ENCODE peak calls at places on chromosomes 4 and X, in six cellular contexts. A is PC-3, I is lower lobe of right lung, Q is left lung, E is right atrium auricular region, G is breast epithelium. K is an unnamed sample.

GRCh38 chr4:166039822-166040221 is 166.8 kb downstream of the TLL1 start:
- DNase-seq in A (no peak), I (no peak), Q (no peak), E (no peak), G (no peak), K (no peak)

GRCh38 chr4:26613242-26613641 is 29.4 kb downstream of the TBC1D19 start:
- DNase-seq in A (no peak), I (no peak), Q (no peak), E (no peak), G (no peak), K (no peak)

GRCh38 chr4:105058177-105058812 is 88.4 kb upstream of the TET2 start:
- DNase-seq in A (peak; percentile 75), I (no peak), Q (no peak), E (no peak), G (no peak), K (no peak)

GRCh38 chr4:31662951-31663350 is 942.8 kb downstream of the PCDH7 start:
- DNase-seq in A (no peak), I (no peak), Q (no peak), E (no peak), G (no peak), K (no peak)

GRCh38 chrX:40094041-40094899 is 3.5 kb downstream of the BCOR start:
- DNase-seq in A (peak; percentile 43), I (peak; percentile 62), Q (peak; percentile 82), E (no peak), G (no peak), K (peak; percentile 51)

GRCh38 chr4:78601013-78601412 is 49.4 kb downstream of the ANXA3 start:
- DNase-seq in A (no peak), I (no peak), Q (no peak), E (no peak), G (no peak), K (peak; percentile 32)

GRCh38 chr4:38723726-38724506 is 58.9 kb downstream of the TLR10 start:
- DNase-seq in A (no peak), I (no peak), Q (no peak), E (no peak), G (no peak), K (no peak)

GRCh38 chrX:140389331-140389730 is 115.5 kb downstream of the SOX3 start:
- DNase-seq in A (no peak), I (no peak), Q (no peak), E (no peak), G (no peak), K (no peak)

GRCh38 chr4:139603576-139604387 is 47.8 kb upstream of the SETD7 start:
- DNase-seq in A (peak; percentile 73), I (no peak), Q (no peak), E (no peak), G (no peak), K (peak; percentile 62)

GRCh38 chrX:7514871-7515599 is 327.9 kb upstream of the VCX start:
- DNase-seq in A (peak; percentile 43), I (no peak), Q (no peak), E (no peak), G (no peak), K (no peak)

GRCh38 chr4:152357206-152357605 is 178.7 kb downstream of the FBXW7 start:
- DNase-seq in A (no peak), I (peak; percentile 54), Q (peak; percentile 80), E (no peak), G (no peak), K (no peak)

GRCh38 chr4:152363086-152363485 is 172.8 kb downstream of the FBXW7 start:
- DNase-seq in A (peak; percentile 37), I (no peak), Q (no peak), E (no peak), G (no peak), K (no peak)

GRCh38 chr4:152356428-152357034 is 179.4 kb downstream of the FBXW7 start:
- DNase-seq in A (no peak), I (no peak), Q (no peak), E (no peak), G (no peak), K (no peak)

GRCh38 chr4:152359208-152360044 is 176.5 kb downstream of the FBXW7 start:
- DNase-seq in A (no peak), I (no peak), Q (no peak), E (no peak), G (no peak), K (no peak)

GRCh38 chr4:152360045-152360410 is 175.9 kb downstream of the FBXW7 start:
- DNase-seq in A (peak; percentile 35), I (no peak), Q (no peak), E (no peak), G (no peak), K (no peak)
- H3K4me1 ChIP-seq in A (peaks cover 20% of the 10 kb centered on the region), I (peaks cover 18% of the 10 kb centered on the region), Q (peaks cover 30% of the 10 kb centered on the region), E (no peaks in the 10 kb centered on the region), G (no peaks in the 10 kb centered on the region), K (no peaks in the 10 kb centered on the region)

GRCh38 chrX:94524867-94525266 is 850.9 kb downstream of the FAM133A start:
- DNase-seq in A (no peak), I (no peak), Q (no peak), E (no peak), G (no peak), K (no peak)
- TF ChIP-seq CTCF in A (no peak), I (no peak), Q (no peak), E (no peak), G (no peak), K (peak; percentile 19)

DNA sequence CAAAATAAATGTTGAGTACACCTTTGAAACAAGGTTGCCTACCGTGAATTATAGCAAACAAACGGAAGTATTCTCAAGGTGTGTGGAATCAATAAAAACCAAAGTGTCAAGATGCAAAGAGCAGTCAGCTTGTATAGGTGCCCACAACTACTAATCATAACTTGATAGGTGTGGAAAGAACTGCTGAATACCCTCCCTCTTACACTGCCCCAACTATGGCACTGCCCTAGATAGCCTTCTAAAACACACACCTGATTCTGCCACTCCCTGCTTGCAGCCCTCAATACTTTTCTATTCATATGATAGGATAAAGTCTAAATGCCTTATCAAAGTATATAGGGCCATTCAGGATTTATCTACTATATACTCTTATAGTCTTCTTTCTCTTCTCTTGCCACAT is 31.1 kb upstream of the SLC4A4 start:
- DNase-seq in A (no peak), I (no peak), Q (no peak), E (no peak), G (no peak), K (no peak)
- H3K27me3 ChIP-seq in A (no peaks in the 10 kb centered on the region), I (no peaks in the 10 kb centered on the region), Q (no peaks in the 10 kb centered on the region), E (no peaks in the 10 kb centered on the region), G (no peaks in the 10 kb centered on the region), K (no peaks in the 10 kb centered on the region)

DNA sequence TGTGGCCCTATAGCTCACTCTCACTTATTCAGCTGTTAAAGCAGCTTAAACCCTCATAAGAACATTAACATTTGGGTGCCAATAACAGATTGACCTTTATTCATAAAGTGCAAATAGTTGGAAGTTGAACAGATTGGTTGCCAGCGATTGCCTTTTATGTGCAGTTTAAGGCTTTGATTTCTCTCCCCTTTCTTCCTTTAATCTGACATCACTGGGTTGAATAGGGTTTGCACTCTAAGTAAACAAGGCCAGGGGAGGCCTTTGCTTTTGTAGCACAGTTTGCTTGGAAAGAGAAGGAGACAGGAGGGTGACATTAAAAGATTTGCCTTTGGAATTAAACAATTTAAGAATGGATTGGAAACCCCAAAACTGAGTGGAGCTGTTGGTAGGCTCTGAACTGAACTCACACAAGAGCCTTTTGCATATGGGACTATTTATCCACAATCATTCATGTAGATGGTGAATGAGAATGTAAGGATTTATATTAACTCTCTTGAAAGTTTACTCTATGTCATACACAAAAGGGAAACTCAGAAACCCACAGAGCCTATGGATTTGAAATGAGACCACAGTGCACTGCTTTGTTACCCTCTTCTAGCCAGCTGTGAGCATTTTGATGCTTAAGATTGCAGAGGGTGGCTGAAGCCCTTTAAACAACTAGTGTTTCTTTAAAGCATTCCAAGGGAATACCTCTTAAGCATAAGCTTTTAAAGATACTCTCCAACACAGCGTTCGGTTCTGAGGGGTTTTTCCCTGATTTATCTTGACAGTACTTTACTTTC is 114.1 kb downstream of the NKX6-1 start:
- DNase-seq in A (no peak), I (no peak), Q (no peak), E (no peak), G (no peak), K (no peak)
- H3K4me1 ChIP-seq in A (peaks cover 9% of the 10 kb centered on the region), I (no peaks in the 10 kb centered on the region), Q (no peaks in the 10 kb centered on the region), E (no peaks in the 10 kb centered on the region), G (no peaks in the 10 kb centered on the region), K (no peaks in the 10 kb centered on the region)

GRCh38 chr4:25421819-25422511 is 44.9 kb downstream of the ANAPC4 start:
- DNase-seq in A (no peak), I (no peak), Q (no peak), E (no peak), G (no peak), K (no peak)

GRCh38 chr4:25425361-25425760 is 48.3 kb downstream of the ANAPC4 start:
- DNase-seq in A (no peak), I (no peak), Q (no peak), E (no peak), G (no peak), K (no peak)

GRCh38 chr4:25423548-25423947 is 46.5 kb downstream of the ANAPC4 start:
- DNase-seq in A (no peak), I (no peak), Q (no peak), E (no peak), G (no peak), K (no peak)

GRCh38 chr4:25424539-25425228 is 47.6 kb downstream of the ANAPC4 start:
- DNase-seq in A (no peak), I (no peak), Q (no peak), E (no peak), G (no peak), K (no peak)

DNA sequence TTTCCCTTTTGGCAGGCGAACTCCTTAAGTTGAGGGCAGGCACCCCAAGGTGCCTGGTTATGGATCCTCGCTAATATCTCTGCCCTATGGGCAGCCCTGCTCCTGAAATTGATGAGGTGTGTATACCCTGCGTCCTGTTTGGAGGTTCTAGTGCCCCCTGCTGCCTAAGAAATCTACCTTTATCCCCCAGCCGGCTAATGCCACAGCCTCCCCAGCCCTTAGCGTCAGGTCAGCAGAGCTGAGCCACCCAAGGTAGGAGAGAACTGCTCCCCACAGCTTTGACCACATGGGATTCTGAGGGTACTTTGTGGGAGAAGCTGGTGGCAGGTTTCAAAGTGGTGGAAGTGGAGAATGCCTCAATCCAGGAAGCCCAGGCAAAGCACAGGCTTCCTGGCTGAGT is 50.8 kb downstream of the ANAPC4 start:
- DNase-seq in A (no peak), I (no peak), Q (no peak), E (no peak), G (no peak), K (no peak)
- TF ChIP-seq CTCF in A (no peak), I (no peak), Q (no peak), E (no peak), G (no peak), K (no peak)

GRCh38 chr4:98583265-98583664 is 75.1 kb downstream of the TSPAN5 start:
- DNase-seq in A (no peak), I (no peak), Q (no peak), E (no peak), G (no peak), K (no peak)

GRCh38 chr4:98586231-98586630 is 72.2 kb downstream of the TSPAN5 start:
- DNase-seq in A (no peak), I (no peak), Q (no peak), E (no peak), G (no peak), K (no peak)

GRCh38 chr4:98584265-98584664 is 74.1 kb downstream of the TSPAN5 start:
- DNase-seq in A (peak; percentile 78), I (no peak), Q (no peak), E (no peak), G (no peak), K (no peak)

GRCh38 chr4:98577956-98578355 is 80.5 kb downstream of the TSPAN5 start:
- DNase-seq in A (no peak), I (no peak), Q (no peak), E (no peak), G (no peak), K (no peak)

GRCh38 chr4:98581126-98581525 is 77.3 kb downstream of the TSPAN5 start:
- DNase-seq in A (no peak), I (no peak), Q (no peak), E (no peak), G (no peak), K (no peak)
- H3K27me3 ChIP-seq in A (no peaks in the 10 kb centered on the region), I (no peaks in the 10 kb centered on the region), Q (no peaks in the 10 kb centered on the region), E (no peaks in the 10 kb centered on the region), G (no peaks in the 10 kb centered on the region), K (no peaks in the 10 kb centered on the region)

GRCh38 chr4:86960557-86960959 is 25.7 kb downstream of the AFF1 start:
- DNase-seq in A (no peak), I (no peak), Q (no peak), E (no peak), G (no peak), K (no peak)
- H3K4me1 ChIP-seq in A (peaks cover 20% of the 10 kb centered on the region), I (peaks cover 59% of the 10 kb centered on the region), Q (peaks cover 54% of the 10 kb centered on the region), E (no peaks in the 10 kb centered on the region), G (no peaks in the 10 kb centered on the region), K (peaks cover 9% of the 10 kb centered on the region)

K was measured in BE2C.